ENCODE peak calls at places on chromosomes 4 and X, in four cellular contexts. Z, P, T and X are unnamed samples.

GRCh38 chr4:69640289-69640688 is 847 bp upstream of the UGT2A2 start:
- DNase-seq in Z (no peak), T (no peak), P (no peak), X (no peak)

GRCh38 chr4:172736046-172736445 is 432.6 kb upstream of the GALNT7 start:
- DNase-seq in Z (no peak), T (no peak), P (no peak), X (no peak)

GRCh38 chrX:112941209-112941788 is 100.7 kb upstream of the AMOT start:
- DNase-seq in Z (no peak), T (no peak), P (no peak), X (no peak)

GRCh38 chrX:14027031-14027430 is 2.7 kb downstream of the GEMIN8 start:
- DNase-seq in P (peak), T (peak), Z (no peak), X (peak)

GRCh38 chr4:172962564-172963353 is 205.9 kb upstream of the GALNT7 start:
- DNase-seq in P (peak), Z (no peak), T (peak), X (peak)

GRCh38 chrX:10900585-10901289 is 210.4 kb upstream of the HCCS start:
- DNase-seq in P (peak), Z (no peak), T (peak), X (no peak)

GRCh38 chr4:3817561-3817960 is 51.4 kb downstream of the ADRA2C start:
- DNase-seq in Z (no peak), T (no peak), P (no peak), X (no peak)

GRCh38 chrX:16946971-16947562 is 609 bp downstream of the REPS2 start:
- DNase-seq in T (no peak), P (no peak), Z (no peak), X (no peak)

GRCh38 chr4:10017037-10017893 is 4.0 kb downstream of the SLC2A9 start:
- DNase-seq in Z (no peak), P (no peak), T (no peak), X (no peak)

GRCh38 chrX:53594354-53594753 is 92.2 kb downstream of the HUWE1 start:
- DNase-seq in P (no peak), T (peak), Z (no peak), X (no peak)

GRCh38 chr4:48030470-48030869 is 13.9 kb downstream of the NIPAL1 start:
- DNase-seq in Z (no peak), T (no peak), P (no peak), X (no peak)

GRCh38 chrX:121179972-121180371 is 132.6 kb downstream of the GLUD2 start:
- DNase-seq in T (no peak), Z (no peak), P (no peak), X (no peak)

GRCh38 chr4:5816101-5816500 is 76.8 kb downstream of the CRMP1 start:
- DNase-seq in Z (no peak), T (no peak), P (no peak), X (no peak)

GRCh38 chr4:70734168-70734954 is 12.6 kb downstream of the RUFY3 start:
- DNase-seq in Z (peak), T (peak), P (peak), X (no peak)

GRCh38 chr4:16777726-16778125 is 120.7 kb downstream of the LDB2 start:
- DNase-seq in Z (no peak), P (no peak), T (no peak), X (no peak)

GRCh38 chr4:145216532-145216931 is 36.1 kb upstream of the OTUD4 start:
- DNase-seq in T (no peak), P (peak), Z (no peak), X (no peak)

GRCh38 chr4:11635336-11635735 is 206.6 kb upstream of the HS3ST1 start:
- DNase-seq in T (peak), P (peak), Z (no peak), X (peak)

GRCh38 chr4:173516621-173517612 is 13.1 kb downstream of the HAND2 start:
- DNase-seq in P (no peak), Z (no peak), T (no peak), X (no peak)

GRCh38 chrX:141642979-141643378 is 53.5 kb downstream of the SPANXA2 start:
- DNase-seq in T (peak), Z (no peak), P (no peak), X (no peak)

GRCh38 chr4:57504139-57504538 is 394.0 kb upstream of the IGFBP7 start:
- DNase-seq in Z (no peak), T (no peak), P (no peak), X (no peak)

DNA sequence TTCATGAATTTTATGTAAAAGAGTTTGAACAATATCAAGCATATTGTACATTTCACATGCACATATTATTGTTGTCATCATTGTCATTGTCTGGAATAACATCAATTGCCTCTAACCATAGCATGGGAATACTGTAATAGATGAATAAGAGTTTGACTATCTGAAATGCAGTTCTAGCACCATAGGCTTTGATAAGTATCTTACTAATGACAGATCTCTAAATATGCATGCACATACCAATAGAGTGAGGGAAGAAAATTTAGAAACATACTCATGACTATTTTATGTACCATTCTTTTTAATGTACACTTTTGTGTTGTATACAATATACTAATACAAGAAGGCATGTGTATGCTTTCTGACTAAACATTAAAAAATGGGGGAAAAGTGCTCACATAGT is 161.6 kb upstream of the SPRY1 start:
- DNase-seq in Z (no peak), P (no peak), T (peak), X (no peak)
- H3K27ac ChIP-seq in Z (no peak), P (no peak), T (peak), X (no peak)

DNA sequence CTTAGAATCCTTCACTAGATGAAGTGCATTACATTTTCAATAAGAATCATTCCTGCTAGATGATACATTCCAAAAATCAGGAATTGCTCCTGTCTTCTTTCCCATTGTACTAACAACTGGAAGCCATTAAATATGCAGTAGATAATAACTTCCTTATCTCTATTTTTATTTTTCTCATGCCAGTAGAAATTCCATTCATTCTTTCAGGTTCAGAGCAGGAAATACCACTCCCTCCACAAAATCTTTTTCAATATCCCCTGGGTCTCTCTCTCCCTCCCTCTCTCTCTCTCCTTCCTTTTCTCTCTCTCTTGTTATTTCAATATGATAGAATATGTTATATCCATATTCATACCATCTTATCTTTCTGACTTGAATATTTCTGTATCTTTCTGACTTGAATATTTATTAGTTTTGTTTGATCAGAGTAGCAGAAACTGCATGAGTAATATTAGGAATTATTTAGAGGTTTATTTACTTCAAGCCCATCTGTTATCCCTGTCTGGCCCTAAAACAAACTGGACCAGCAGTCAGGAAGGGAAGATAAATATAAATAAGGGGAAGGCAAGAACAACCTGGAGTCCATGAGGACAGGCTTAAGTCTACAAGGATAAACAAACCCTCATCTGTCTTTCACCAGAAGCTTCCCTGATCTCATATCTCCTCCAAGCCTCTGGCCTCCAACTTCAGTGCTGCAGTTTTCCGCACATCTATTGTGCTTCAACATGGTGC is 525.1 kb downstream of the CENPC start:
- DNase-seq in T (peak), P (no peak), Z (no peak), X (no peak)
- H3K27ac ChIP-seq in T (peak), P (no peak), Z (no peak), X (no peak)

GRCh38 chr4:105555409-105555808 is 3.0 kb downstream of the ARHGEF38 start:
- DNase-seq in T (no peak), Z (no peak), P (no peak), X (no peak)

GRCh38 chr4:105550641-105551040 is 1.8 kb upstream of the ARHGEF38 start:
- DNase-seq in Z (no peak), P (peak), T (no peak), X (no peak)

GRCh38 chr4:105548483-105548882 is 3.9 kb upstream of the ARHGEF38 start:
- DNase-seq in P (peak), Z (no peak), T (no peak), X (no peak)

GRCh38 chr4:105556175-105556574 is 3.8 kb downstream of the ARHGEF38 start:
- DNase-seq in T (no peak), Z (no peak), P (no peak), X (no peak)

GRCh38 chr4:105551968-105552746 is at the start of gene ARHGEF38:
- DNase-seq in P (peak), T (peak), Z (no peak), X (peak)
- H3K27ac ChIP-seq in P (peak), T (no peak), Z (no peak), X (peak)

GRCh38 chr4:113683143-113683542 is 78.4 kb downstream of the CAMK2D start:
- DNase-seq in P (peak), T (no peak), Z (peak), X (no peak)
- H3K27ac ChIP-seq in P (no peak), T (peak), Z (peak), X (peak)

GRCh38 chrX:103614999-103615398 is 7.2 kb downstream of the TCEAL3 start:
- DNase-seq in P (peak), Z (no peak), T (peak), X (no peak)
- H3K27ac ChIP-seq in P (peak), Z (no peak), T (peak), X (peak)

DNA sequence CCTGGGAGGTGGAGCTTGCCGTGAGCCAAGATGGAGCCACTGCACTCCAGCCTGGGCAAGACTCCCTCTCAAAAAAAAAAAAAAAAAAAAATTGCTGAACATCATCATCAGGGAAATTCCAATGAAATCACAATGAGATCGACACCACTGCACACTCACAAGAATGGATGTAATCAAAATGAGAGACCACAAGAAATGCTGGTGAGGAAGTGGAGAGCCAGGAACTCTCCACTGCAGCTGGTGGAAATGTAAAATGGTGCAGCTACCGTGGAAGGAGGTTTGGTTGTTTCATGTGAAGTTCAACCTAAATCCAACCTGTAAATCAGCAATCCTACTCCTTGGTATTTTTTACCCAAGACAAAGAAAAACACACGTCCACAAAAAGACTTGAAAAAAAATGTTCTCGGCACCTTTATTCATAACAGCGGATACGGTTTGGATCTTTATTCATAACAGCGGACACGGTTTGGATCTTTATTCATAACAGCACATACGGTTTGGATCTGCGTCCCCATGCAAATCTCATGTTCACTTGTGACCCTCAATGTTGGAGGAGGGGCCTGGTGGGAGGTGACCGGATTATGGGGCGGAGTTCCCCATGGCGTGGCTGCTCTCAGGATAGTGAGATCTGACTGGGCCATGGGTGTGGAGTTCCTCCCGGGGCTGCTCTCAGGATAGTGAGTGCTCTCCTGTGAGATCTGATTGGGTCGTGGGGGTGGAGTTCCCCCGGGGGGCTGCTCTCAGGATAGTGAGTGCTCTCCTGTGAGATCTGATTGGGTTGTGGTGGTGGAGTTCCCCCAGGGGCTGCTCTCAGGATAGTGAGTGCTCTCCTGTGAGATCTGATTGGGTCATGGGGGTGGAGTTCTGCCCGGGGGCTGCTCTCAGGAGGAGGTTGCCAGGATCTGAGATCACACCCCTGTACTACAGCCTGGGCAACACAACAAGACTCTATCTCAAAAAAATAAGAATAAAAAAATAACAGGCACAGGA is 7.7 kb downstream of the GAK start:
- DNase-seq in T (peak), P (peak), Z (no peak), X (no peak)
- H3K27ac ChIP-seq in T (peak), P (no peak), Z (no peak), X (no peak)

GRCh38 chrX:110120025-110120424 is 117.1 kb downstream of the TMEM164 start:
- DNase-seq in T (no peak), Z (no peak), P (no peak), X (no peak)
- H3K27ac ChIP-seq in T (no peak), Z (no peak), P (no peak), X (no peak)

GRCh38 chrX:70960728-70961127 is 29.8 kb upstream of the SLC7A3 start:
- DNase-seq in Z (no peak), T (no peak), P (no peak), X (no peak)
- H3K27ac ChIP-seq in Z (no peak), T (no peak), P (no peak), X (no peak)

DNA sequence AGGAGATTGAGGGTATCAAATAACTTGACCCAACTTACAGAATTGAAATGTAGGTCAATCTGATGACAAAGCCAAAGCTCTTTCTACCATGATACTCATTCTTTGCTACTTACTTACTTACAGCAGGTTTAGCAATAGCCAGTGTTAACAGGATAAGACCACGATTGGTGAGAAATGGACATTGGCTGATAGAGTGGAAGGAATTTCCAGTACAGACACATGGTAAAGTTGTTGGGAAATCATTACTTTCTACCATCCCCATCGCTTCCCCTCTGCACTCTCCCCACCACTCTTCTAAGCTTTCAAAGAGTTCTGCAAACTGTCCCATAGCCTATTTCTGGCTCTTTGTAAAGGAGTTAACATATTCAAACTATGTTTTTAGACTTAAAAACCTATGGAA is 119.7 kb downstream of the CHRNA9 start:
- DNase-seq in T (no peak), P (no peak), Z (no peak), X (no peak)
- H3K27ac ChIP-seq in T (no peak), P (no peak), Z (no peak), X (no peak)